ENCODE peak calls at places on chromosomes 12 and 14, in five cellular contexts. F is naive thymus-derived CD4-positive, alpha-beta T cell; K is neuronal stem cell; E is dorsolateral prefrontal cortex; D is RWPE1. S is an unnamed sample.

GRCh38 chr12:89179983-89180382 is 172.3 kb downstream of the DUSP6 start:
- DNase-seq in K (no peak), E (no peak), D (peak; percentile 85), F (no peak), S (no peak)

GRCh38 chr14:103568952-103569351 is 6.2 kb downstream of the COA8 start:
- DNase-seq in K (no peak), D (no peak), F (no peak), E (no peak), S (no peak)

GRCh38 chr12:13049816-13050215 is 5.6 kb downstream of the FAM234B start:
- DNase-seq in D (no peak), F (no peak), K (no peak), E (no peak), S (no peak)

GRCh38 chr14:38973083-38973700 is 129.8 kb downstream of the SEC23A start:
- DNase-seq in F (no peak), E (no peak), D (no peak), K (no peak), S (no peak)

GRCh38 chr14:71703477-71703876 is 228.8 kb upstream of the RGS6 start:
- DNase-seq in F (no peak), K (no peak), E (peak; percentile 62), D (no peak), S (no peak)

GRCh38 chr14:24132976-24133375 is 2.5 kb downstream of the FITM1 start:
- DNase-seq in K (no peak), F (no peak), E (no peak), D (no peak), S (no peak)

GRCh38 chr14:36069535-36069900 is 107.0 kb downstream of the PTCSC3 start:
- DNase-seq in D (peak; percentile 46), E (peak; percentile 47), K (peak; percentile 58), F (peak; percentile 40), S (no peak)

GRCh38 chr12:83843531-83843930 is 1069.1 kb downstream of the SLC6A15 start:
- DNase-seq in E (no peak), K (no peak), D (no peak), F (no peak), S (no peak)

GRCh38 chr12:116601933-116602809 is 43.0 kb downstream of the MAP1LC3B2 start:
- DNase-seq in D (no peak), K (no peak), F (no peak), E (no peak), S (no peak)

GRCh38 chr14:93946104-93946503 is 19.0 kb downstream of the FAM181A start:
- DNase-seq in F (no peak), E (no peak), K (no peak), D (no peak), S (no peak)

GRCh38 chr12:29710104-29710503 is 73.6 kb downstream of the TMTC1 start:
- DNase-seq in K (peak; percentile 62), D (no peak), E (no peak), F (no peak), S (no peak)

DNA sequence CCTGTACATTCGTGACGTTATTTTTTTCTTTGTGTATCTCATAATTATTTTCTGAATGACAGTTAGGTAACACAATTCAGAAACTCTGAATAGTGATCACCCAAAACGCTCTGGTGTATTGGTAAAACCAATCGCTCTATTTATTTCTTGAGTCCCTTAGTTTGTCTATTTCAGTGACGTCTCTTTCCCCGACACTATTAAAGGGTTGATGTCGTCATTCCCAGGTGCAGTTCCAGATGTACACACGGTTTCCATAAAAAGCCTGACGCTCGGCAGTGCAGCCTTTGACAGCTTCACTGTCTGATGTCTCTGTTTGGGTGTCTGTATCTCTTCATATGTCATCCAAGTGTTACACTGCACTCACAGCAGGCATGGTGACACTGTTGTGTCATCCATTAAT is 701.4 kb downstream of the TMEM121 start:
- DNase-seq in F (no peak), D (no peak), E (no peak), K (no peak), S (no peak)
- H3K27ac ChIP-seq in F (peak overlapping the region; percentile 72), D (no peak overlapping the region), E (no peak overlapping the region), K (no peak overlapping the region), S (no peak overlapping the region)

DNA sequence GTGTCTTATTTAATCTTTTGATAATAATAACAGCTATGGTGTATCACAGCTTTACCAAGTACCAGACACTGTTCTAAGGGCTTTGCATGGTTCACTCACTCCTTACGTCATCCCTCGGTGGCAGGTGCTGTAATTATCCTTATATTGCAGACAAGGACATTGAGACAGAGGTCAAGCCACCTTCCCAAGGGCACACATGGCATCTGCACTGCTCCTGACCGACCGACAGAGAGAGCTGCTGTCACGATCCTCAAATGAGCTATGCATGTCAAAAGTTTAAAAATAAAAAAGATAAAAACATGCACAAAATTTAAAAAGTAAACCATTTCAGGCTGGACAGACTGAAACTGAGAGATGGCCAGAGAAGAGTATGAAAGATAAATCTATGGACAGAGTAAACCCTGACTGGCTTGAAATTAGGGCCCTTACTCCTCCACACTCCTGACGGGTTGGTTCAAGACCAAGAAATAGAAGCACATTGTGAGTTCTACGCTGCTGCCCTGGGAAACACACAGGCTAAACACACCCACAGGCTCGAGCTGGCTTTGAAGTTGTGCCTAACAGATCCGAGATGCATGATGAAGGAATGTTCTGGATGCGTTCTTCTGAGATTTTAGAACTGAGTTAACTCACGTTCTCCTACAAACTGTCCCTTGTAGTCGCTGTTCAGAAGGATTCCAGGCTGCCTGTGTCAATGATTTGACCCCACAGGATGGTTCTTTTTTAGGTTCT is 268.7 kb downstream of the ZFP36L1 start:
- DNase-seq in E (no peak), F (no peak), K (no peak), D (no peak), S (no peak)
- H3K27ac ChIP-seq in E (peak overlapping the region; percentile 21), F (no peak overlapping the region), K (peak overlapping the region; percentile 94), D (no peak overlapping the region), S (peak overlapping the region; percentile 80)

DNA sequence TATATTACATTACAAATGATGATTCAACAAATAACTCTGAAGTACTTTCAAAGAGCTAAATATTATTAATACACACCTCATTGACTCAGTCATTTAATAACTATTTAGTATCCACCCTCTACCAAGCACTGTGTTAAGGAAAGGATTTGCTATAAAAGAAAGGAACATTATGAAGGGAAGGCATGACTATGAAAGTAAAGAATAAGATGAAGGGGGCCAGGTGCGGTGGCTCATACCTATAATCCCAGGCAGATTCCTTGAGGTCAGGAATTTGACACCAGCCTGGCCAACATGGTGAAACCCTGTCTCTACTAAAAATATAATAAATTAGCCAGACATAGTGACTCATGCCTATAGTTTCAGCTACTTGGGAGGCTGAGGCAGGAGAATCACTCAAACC is 107.9 kb downstream of the PLCZ1 start:
- DNase-seq in F (no peak), E (no peak), K (no peak), D (no peak), S (no peak)
- H3K27ac ChIP-seq in F (no peak overlapping the region), E (no peak overlapping the region), K (no peak overlapping the region), D (no peak overlapping the region), S (no peak overlapping the region)

DNA sequence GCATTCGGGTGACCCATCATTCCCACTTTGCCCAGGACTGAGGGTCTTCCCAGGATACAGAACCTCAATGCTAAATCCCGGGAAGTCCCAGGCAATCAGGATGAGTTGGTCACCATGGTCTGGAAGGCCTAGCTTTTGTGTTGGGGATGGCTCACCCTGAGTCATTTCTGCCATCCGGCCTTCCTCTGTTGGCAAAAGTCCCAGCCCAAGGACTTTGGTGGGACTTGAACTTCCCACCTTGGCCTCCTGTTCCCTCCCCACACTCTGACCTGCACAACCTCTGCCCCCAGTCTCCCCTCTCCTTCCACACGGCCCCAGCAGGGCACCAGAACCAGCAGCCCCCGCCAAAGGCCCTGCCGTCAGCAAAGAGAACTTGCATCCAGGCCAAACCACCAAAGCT is 24.6 kb upstream of the NCOR2 start:
- DNase-seq in E (no peak), F (no peak), K (no peak), D (peak; percentile 75), S (no peak)
- H3K27ac ChIP-seq in E (no peak overlapping the region), F (no peak overlapping the region), K (no peak overlapping the region), D (peak overlapping the region; percentile 85), S (peak overlapping the region; percentile 36)

GRCh38 chr12:129069886-129070285 is 216.6 kb downstream of the GLT1D1 start:
- DNase-seq in E (no peak), K (no peak), F (no peak), D (no peak), S (no peak)
- H3K27ac ChIP-seq in E (no peak overlapping the region), K (no peak overlapping the region), F (no peak overlapping the region), D (no peak overlapping the region), S (no peak overlapping the region)

DNA sequence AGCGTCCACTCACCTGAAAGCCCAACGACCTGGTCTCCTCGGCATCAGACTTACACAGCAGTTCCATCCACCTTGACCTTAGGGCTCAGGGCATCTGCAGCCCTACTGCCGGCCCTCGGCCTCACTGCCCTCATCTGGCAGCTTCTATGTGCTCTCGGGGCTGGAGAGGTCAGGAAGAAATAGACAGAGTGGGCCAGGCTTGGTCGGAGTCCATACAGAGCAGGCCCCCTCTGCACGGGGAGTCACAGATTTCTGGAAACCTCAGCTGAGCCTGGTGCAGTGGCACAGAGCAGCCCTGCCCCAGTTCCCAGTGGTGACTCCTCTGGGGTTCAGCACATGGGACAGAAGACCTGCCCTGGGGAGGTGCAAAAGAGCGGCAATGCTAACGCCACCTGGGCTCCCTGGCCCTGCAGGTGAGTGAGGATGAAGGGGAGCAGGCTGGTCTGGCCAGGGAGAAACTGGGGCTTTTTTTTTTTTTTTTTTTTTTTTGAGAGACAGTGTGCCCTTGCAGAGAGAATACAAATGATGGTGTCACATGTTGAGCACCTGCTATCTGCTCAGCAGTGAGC is 190.1 kb upstream of the PRMT8 start:
- DNase-seq in E (no peak), D (no peak), K (no peak), F (no peak), S (no peak)
- H3K27ac ChIP-seq in E (no peak overlapping the region), D (peak overlapping the region; percentile 90), K (no peak overlapping the region), F (no peak overlapping the region), S (peak overlapping the region; percentile 85)

S was measured in esophagus squamous epithelium.